ENCODE peak calls at places on chromosomes 4 and X, in six cellular contexts. L is fibroblast of lung; Y is SIG-M5; B is HS-27A; W is stimulated activated CD8-positive, alpha-beta memory T cell treated with anti-CD3 and anti-CD28 coated beads, Interleukin-15, amount 100 ng/mL, for 48 hours; M is islet precursor cell. E is an unnamed sample.

GRCh38 chrX:23819385-23820234 is 36.6 kb downstream of the SAT1 start:
- DNase-seq in L (no peak), Y (no peak), B (no peak), W (no peak), M (no peak), E (no peak)

GRCh38 chrX:71095033-71095432 is 618 bp upstream of the FOXO4 start:
- DNase-seq in L (no peak), Y (no peak), B (no peak), W (no peak), M (no peak), E (no peak)

GRCh38 chrX:69807400-69807799 is 191.5 kb downstream of the EDA start:
- DNase-seq in L (no peak), Y (no peak), B (no peak), W (no peak), M (no peak), E (no peak)

GRCh38 chrX:357693-358471 is 28.8 kb downstream of the PPP2R3B start:
- DNase-seq in L (no peak), Y (no peak), B (no peak), W (peak), M (no peak), E (peak)

GRCh38 chr4:102631616-102632015 is 129.2 kb downstream of the MANBA start:
- DNase-seq in L (no peak), Y (no peak), B (no peak), W (no peak), M (no peak), E (no peak)

GRCh38 chr4:155497306-155497705 is 120.5 kb upstream of the MAP9 start:
- DNase-seq in L (no peak), Y (no peak), B (no peak), W (no peak), M (no peak), E (no peak)

GRCh38 chr4:79682801-79683217 is 274.8 kb upstream of the GK2 start:
- DNase-seq in L (peak), Y (no peak), B (no peak), W (no peak), M (no peak), E (no peak)

GRCh38 chr4:74932832-74933561 is at the start of gene PARM1:
- DNase-seq in L (peak), Y (no peak), B (no peak), W (peak), M (peak), E (peak)

GRCh38 chrX:39199429-39199828 is 398.2 kb downstream of the MID1IP1 start:
- DNase-seq in L (no peak), Y (no peak), B (no peak), W (no peak), M (no peak), E (no peak)

GRCh38 chr4:12703076-12703475 is 781.1 kb downstream of the RAB28 start:
- DNase-seq in L (no peak), Y (no peak), B (no peak), W (no peak), M (no peak), E (no peak)

GRCh38 chrX:31652651-31653050 is 580.8 kb upstream of the FTHL17 start:
- DNase-seq in L (no peak), Y (no peak), B (no peak), W (no peak), M (no peak), E (no peak)

GRCh38 chrX:9465380-9466114 is 689 bp downstream of the TBL1X start:
- DNase-seq in L (no peak), Y (no peak), B (no peak), W (no peak), M (no peak), E (no peak)

GRCh38 chr4:108060164-108060563 is 70.5 kb downstream of the HADH start:
- DNase-seq in L (peak), Y (no peak), B (no peak), W (no peak), M (peak), E (no peak)